ENCODE peak calls at places on chromosomes 4 and X, in five cellular contexts. H, E, B, S and O are unnamed samples.

GRCh38 chr4:163331629-163332360 is 601 bp downstream of the NPY1R start:
- DNase-seq in B (peak), S (peak), E (no peak), H (no peak), O (peak)

GRCh38 chr4:73230865-73231517 is 27.6 kb downstream of the ANKRD17 start:
- DNase-seq in H (no peak), E (no peak), S (no peak), B (no peak), O (no peak)

GRCh38 chrX:97070346-97070745 is 186.6 kb downstream of the RPA4 start:
- DNase-seq in H (no peak), B (peak), S (peak), E (no peak), O (no peak)

GRCh38 chr4:3243066-3243775 is 5.7 kb upstream of the MSANTD1 start:
- DNase-seq in S (no peak), H (no peak), E (no peak), B (no peak), O (no peak)

GRCh38 chr4:118765399-118765798 is 70.5 kb downstream of the SEC24D start:
- DNase-seq in H (no peak), S (peak), E (peak), B (peak), O (peak)

GRCh38 chr4:24537025-24537424 is 47.3 kb downstream of the DHX15 start:
- DNase-seq in S (no peak), H (no peak), E (no peak), B (no peak), O (no peak)

GRCh38 chrX:107730298-107730655 is 45.3 kb downstream of the TSC22D3 start:
- DNase-seq in B (no peak), S (no peak), E (no peak), H (no peak), O (no peak)

GRCh38 chr4:7530026-7530562 is 95.4 kb upstream of the PSAPL1 start:
- DNase-seq in E (no peak), B (no peak), H (no peak), S (no peak), O (no peak)

GRCh38 chr4:64784125-64784524 is 374.9 kb upstream of the TECRL start:
- DNase-seq in S (peak), H (no peak), B (peak), E (no peak), O (peak)

GRCh38 chr4:16655140-16655539 is 243.3 kb downstream of the LDB2 start:
- DNase-seq in E (no peak), H (no peak), B (no peak), S (no peak), O (no peak)

GRCh38 chr4:28558871-28559270 is 1698.2 kb downstream of the STIM2 start:
- DNase-seq in H (no peak), E (no peak), B (peak), S (no peak), O (peak)

GRCh38 chrX:24494544-24495113 is 29.5 kb downstream of the PDK3 start:
- DNase-seq in H (no peak), B (peak), E (peak), S (peak), O (peak)

GRCh38 chr4:152369903-152370296 is 166.0 kb downstream of the FBXW7 start:
- DNase-seq in S (peak), H (no peak), B (peak), E (no peak), O (no peak)

GRCh38 chr4:175444512-175444911 is 367.6 kb downstream of the GPM6A start:
- DNase-seq in H (no peak), S (no peak), B (no peak), E (no peak), O (no peak)

GRCh38 chr4:75892508-75892907 is 9.7 kb downstream of the PPEF2 start:
- DNase-seq in H (no peak), E (no peak), B (no peak), S (no peak), O (no peak)

GRCh38 chr4:144518181-144518895 is 127.6 kb upstream of the HHIP start:
- DNase-seq in H (no peak), E (no peak), S (peak), B (no peak), O (no peak)

GRCh38 chrX:51459125-51459524 is 37.3 kb downstream of the NUDT11 start:
- DNase-seq in E (no peak), S (peak), H (no peak), B (peak), O (peak)

GRCh38 chr4:166165829-166166420 is 292.9 kb downstream of the TLL1 start:
- DNase-seq in H (no peak), B (peak), S (peak), E (peak), O (peak)

GRCh38 chr4:37885496-37885895 is 5.4 kb upstream of the TBC1D1 start:
- DNase-seq in S (no peak), E (no peak), B (no peak), H (peak), O (no peak)

GRCh38 chrX:109624641-109625311 is at the start of gene KCNE5:
- DNase-seq in E (no peak), H (no peak), S (no peak), B (no peak), O (no peak)

GRCh38 chr4:144572660-144573059 is 73.3 kb upstream of the HHIP start:
- DNase-seq in B (no peak), H (no peak), S (no peak), E (no peak), O (no peak)

GRCh38 chr4:113560579-113560978 is 201.0 kb downstream of the CAMK2D start:
- DNase-seq in E (no peak), B (peak), S (no peak), H (no peak), O (peak)

GRCh38 chr4:138118270-138118669 is 123.9 kb downstream of the SLC7A11 start:
- DNase-seq in E (no peak), H (no peak), S (no peak), B (no peak), O (no peak)

GRCh38 chr4:114807759-114808404 is 209.3 kb downstream of the UGT8 start:
- DNase-seq in E (no peak), S (peak), B (peak), H (no peak), O (peak)

GRCh38 chr4:176038789-176039188 is 26.9 kb upstream of the WDR17 start:
- DNase-seq in B (no peak), S (no peak), E (no peak), H (no peak), O (no peak)

GRCh38 chrX:17559728-17560379 is 177.4 kb upstream of the SCML1 start:
- DNase-seq in B (peak), S (peak), E (peak), H (no peak), O (peak)

GRCh38 chr4:169677150-169677732 is 56.9 kb downstream of the CLCN3 start:
- DNase-seq in B (no peak), H (no peak), S (no peak), E (no peak), O (no peak)
- H3K4me3 ChIP-seq in B (no peak), H (no peak), S (no peak), E (no peak), O (no peak)

DNA sequence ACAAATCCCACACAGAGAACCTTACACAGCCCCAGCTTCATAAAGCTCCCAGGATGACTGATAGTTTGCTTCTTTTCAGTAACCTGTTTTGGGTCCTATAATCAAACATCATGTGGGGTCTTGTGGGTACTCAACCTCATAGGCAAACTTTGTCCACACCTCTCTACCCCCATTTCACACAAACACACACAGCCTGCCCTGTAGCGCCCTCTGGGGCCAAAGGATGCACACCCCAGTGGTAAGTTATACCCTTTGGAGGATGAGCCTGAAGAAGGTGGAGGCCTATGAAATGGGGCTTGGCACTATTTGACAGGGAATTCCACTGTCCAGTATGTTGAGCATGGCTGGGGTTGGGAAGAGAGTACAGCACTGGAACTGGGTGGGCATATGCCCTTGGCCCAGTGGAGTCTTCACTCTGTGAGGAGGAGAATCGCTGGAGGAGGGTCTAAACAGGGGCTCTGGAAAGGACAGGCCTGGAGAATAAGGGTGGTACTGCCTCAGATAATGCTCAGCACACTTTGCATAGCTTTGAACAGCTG is 30.5 kb upstream of the COL25A1 start:
- DNase-seq in E (no peak), S (no peak), H (no peak), B (peak), O (peak)
- TF ChIP-seq CTCF in E (peak), S (peak), H (no peak), B (peak), O (peak)

GRCh38 chr4:183211533-183211932 is 108.5 kb downstream of the CLDN22 start:
- DNase-seq in S (no peak), H (no peak), E (no peak), B (no peak), O (no peak)

GRCh38 chr4:183214912-183215488 is 105.1 kb downstream of the CLDN22 start:
- DNase-seq in B (no peak), E (no peak), S (no peak), H (no peak), O (no peak)

GRCh38 chr4:183213996-183214395 is 106.1 kb downstream of the CLDN22 start:
- DNase-seq in E (no peak), H (no peak), B (no peak), S (no peak), O (no peak)
- H3K4me3 ChIP-seq in E (no peak), H (no peak), B (no peak), S (no peak), O (no peak)

DNA sequence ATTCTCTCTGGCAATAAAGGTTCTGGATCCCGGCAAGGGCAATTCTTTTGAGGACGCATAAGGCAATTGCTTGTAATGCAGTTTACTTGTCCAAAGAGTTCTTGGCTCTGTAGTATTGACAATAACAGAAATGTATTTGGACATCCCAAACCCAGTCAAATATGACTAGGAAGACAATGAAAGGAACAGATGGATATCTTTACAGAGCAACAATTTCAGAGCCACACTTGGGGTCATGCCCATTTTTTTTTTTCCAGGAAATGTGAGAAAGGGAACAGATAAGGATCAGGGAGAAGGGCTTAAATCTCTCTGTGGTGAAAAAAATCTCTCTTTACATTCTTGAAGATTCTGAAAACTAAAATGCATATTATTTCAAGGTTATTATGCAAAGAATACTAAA is 12.1 kb downstream of the GK2 start:
- DNase-seq in E (no peak), S (no peak), H (no peak), B (no peak), O (no peak)
- TF ChIP-seq CTCF in E (no peak), S (no peak), H (no peak), B (no peak), O (no peak)